ENCODE peak calls at places on chromosomes 11 and 22, in seven cellular contexts. P, D, F, W, O, Z and B are unnamed samples.
A peak's percentile ranks its signal among the peaks of the same experiment; 100 is the strongest.

GRCh38 chr11:12111482-12112149 is 1.2 kb downstream of the MICAL2 start:
- DNase-seq in O (no peak), D (no peak), P (no peak), F (no peak), Z (no peak), W (no peak), B (no peak)

GRCh38 chr11:57219021-57219627 is 17.9 kb downstream of the APLNR start:
- DNase-seq in W (no peak), D (no peak), Z (no peak), O (peak; percentile 61), P (peak; percentile 34), F (no peak), B (no peak)

GRCh38 chr22:47228767-47229166 is 466.3 kb downstream of the TBC1D22A start:
- DNase-seq in O (no peak), D (no peak), F (no peak), P (no peak), Z (no peak), W (no peak), B (no peak)

GRCh38 chr22:19610518-19611253 is 86.5 kb upstream of the CLDN5 start:
- DNase-seq in W (no peak), D (no peak), O (no peak), Z (no peak), P (no peak), F (no peak), B (peak; percentile 45)

GRCh38 chr11:100080401-100080800 is 606.7 kb upstream of the ARHGAP42 start:
- DNase-seq in W (no peak), O (no peak), D (no peak), P (no peak), Z (no peak), F (no peak), B (no peak)

GRCh38 chr11:118660646-118661424 is 18.6 kb downstream of the TREH start:
- DNase-seq in O (no peak), P (no peak), D (no peak), W (no peak), Z (no peak), F (no peak), B (no peak)

GRCh38 chr11:87421422-87421821 is 383.7 kb downstream of the TMEM135 start:
- DNase-seq in W (peak; percentile 66), F (peak; percentile 22), O (peak; percentile 89), D (no peak), P (no peak), Z (peak; percentile 73), B (peak; percentile 53)

GRCh38 chr11:69662806-69663205 is 12.3 kb downstream of the LTO1 start:
- DNase-seq in W (no peak), O (no peak), Z (no peak), F (peak; percentile 7), P (no peak), D (peak; percentile 46), B (no peak)

GRCh38 chr22:50540352-50540751 is 5.3 kb upstream of the KLHDC7B start:
- DNase-seq in P (no peak), W (no peak), Z (no peak), F (no peak), O (no peak), D (no peak), B (no peak)

GRCh38 chr22:50545522-50546325 is at the start of gene KLHDC7B:
- DNase-seq in Z (no peak), D (no peak), W (no peak), P (no peak), F (peak; percentile 51), O (peak; percentile 17), B (peak; percentile 26)

GRCh38 chr22:50544078-50544745 is 1.5 kb upstream of the KLHDC7B start:
- DNase-seq in P (peak; percentile 80), O (peak; percentile 67), Z (peak; percentile 84), D (peak; percentile 92), F (peak; percentile 97), W (no peak), B (peak; percentile 78)

GRCh38 chr22:50544746-50545253 is 899 bp upstream of the KLHDC7B start:
- DNase-seq in P (no peak), Z (no peak), F (peak; percentile 60), D (peak; percentile 87), O (no peak), W (no peak), B (peak; percentile 23)

DNA sequence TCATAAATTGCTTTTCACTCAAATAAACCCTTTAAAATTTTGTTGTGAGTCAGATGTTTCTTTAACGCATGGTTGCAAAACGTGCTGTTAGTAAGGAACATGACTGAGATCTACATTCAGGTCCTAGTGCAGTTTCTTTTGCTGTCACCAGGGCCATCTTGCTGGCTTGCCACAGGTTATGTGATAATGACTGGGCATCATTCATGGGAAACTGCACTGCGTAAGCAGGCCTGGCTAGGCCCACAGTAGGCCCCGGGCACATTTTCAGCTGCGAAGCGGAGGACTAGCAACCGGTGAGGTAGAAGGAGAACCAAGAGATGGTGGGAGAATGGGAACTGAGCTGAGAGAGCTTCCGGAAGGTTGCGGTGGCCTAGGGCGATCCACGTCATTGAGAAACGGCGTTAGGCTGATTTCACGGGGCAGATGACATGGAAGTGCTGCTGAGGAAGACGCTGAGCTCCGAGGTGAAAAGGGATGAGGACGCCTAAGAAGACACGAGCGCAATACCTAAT is 3.2 kb upstream of the KLHDC7B start:
- DNase-seq in Z (no peak), P (no peak), W (no peak), D (no peak), O (no peak), F (peak; percentile 21), B (peak; percentile 57)
- TF ChIP-seq CTCF in Z (no peak), P (no peak), W (no peak), D (no peak), O (peak; percentile 19), F (no peak), B (no peak)

GRCh38 chr11:13208921-13209320 is 68.7 kb upstream of the BMAL1 start:
- DNase-seq in D (no peak), F (no peak), P (no peak), Z (no peak), W (no peak), O (peak; percentile 75), B (no peak)

GRCh38 chr11:13207665-13208594 is 69.7 kb upstream of the BMAL1 start:
- DNase-seq in D (peak; percentile 67), P (no peak), O (peak; percentile 94), Z (peak; percentile 46), F (no peak), W (peak; percentile 30), B (no peak)

GRCh38 chr11:13205446-13205845 is 72.1 kb upstream of the BMAL1 start:
- DNase-seq in W (no peak), O (no peak), F (no peak), P (no peak), Z (no peak), D (no peak), B (no peak)

GRCh38 chr11:13206086-13206640 is 71.4 kb upstream of the BMAL1 start:
- DNase-seq in W (no peak), P (no peak), Z (no peak), O (no peak), F (no peak), D (no peak), B (no peak)

DNA sequence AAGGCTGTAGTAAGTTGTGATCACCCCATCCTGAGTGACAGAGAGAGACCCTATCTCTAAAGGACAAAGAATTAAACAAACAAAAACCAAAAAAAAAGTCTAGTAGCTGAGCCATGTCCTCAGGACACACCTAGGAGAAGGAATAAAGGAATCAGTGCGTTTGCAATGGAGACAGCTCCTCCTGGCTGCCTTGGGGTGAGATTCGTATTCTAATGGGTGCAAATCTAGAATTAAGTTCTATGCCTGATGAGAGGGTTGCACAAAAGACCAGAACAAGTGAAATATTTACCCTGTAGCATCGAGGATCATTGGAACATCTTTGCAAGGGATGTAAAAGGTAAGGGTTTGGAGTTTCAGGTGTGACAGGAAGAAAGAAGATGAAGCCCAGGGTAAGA is 70.3 kb upstream of the BMAL1 start:
- DNase-seq in W (no peak), P (no peak), D (no peak), Z (no peak), F (no peak), O (peak; percentile 26), B (no peak)
- TF ChIP-seq CTCF in W (peak; percentile 8), P (no peak), D (peak; percentile 3), Z (peak; percentile 22), F (no peak), O (peak; percentile 13), B (no peak)

GRCh38 chr11:119754199-119754598 is 25.2 kb upstream of the NECTIN1 start:
- DNase-seq in D (no peak), F (no peak), W (no peak), Z (no peak), O (no peak), P (no peak), B (no peak)

GRCh38 chr11:119754656-119755350 is 25.8 kb upstream of the NECTIN1 start:
- DNase-seq in W (no peak), Z (no peak), O (no peak), P (no peak), D (no peak), F (no peak), B (no peak)

GRCh38 chr11:119752324-119752723 is 23.3 kb upstream of the NECTIN1 start:
- DNase-seq in O (no peak), Z (no peak), D (no peak), P (no peak), F (no peak), W (no peak), B (no peak)

GRCh38 chr11:119751281-119752060 is 22.5 kb upstream of the NECTIN1 start:
- DNase-seq in D (no peak), Z (no peak), P (no peak), F (peak; percentile 76), W (no peak), O (no peak), B (peak; percentile 66)

DNA sequence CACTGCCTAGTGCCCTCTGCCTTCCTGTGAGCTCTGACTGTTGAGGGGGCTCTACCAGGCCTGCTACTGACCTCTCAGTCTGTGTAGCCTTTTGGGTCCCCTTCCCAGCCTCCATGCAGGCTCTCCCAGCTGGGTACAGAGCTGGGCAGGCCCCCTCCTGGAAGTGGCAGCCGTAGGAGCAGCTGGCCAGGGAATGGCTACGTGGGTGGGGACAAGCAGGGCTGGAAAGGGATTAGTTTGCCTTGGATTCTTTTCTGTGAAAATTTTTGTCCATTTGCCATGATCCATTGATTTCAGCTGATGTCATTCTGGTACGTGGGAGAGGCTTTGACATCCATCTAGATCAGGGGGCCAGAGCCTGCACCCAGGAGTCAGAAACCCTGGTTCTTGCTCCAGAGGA is 23.9 kb upstream of the NECTIN1 start:
- DNase-seq in W (no peak), Z (no peak), O (no peak), D (no peak), F (no peak), P (no peak), B (no peak)
- TF ChIP-seq CTCF in W (no peak), Z (no peak), O (no peak), D (no peak), F (no peak), P (no peak), B (no peak)

GRCh38 chr11:121425818-121426217 is 26.3 kb upstream of the SORL1 start:
- DNase-seq in P (no peak), F (no peak), D (no peak), W (no peak), Z (no peak), O (no peak), B (no peak)

GRCh38 chr11:121431820-121432526 is 20.1 kb upstream of the SORL1 start:
- DNase-seq in W (no peak), O (no peak), D (no peak), P (no peak), Z (no peak), F (no peak), B (no peak)

GRCh38 chr11:121422675-121423074 is 29.4 kb upstream of the SORL1 start:
- DNase-seq in W (no peak), F (no peak), Z (no peak), O (no peak), P (no peak), D (no peak), B (no peak)

GRCh38 chr11:121429556-121429955 is 22.6 kb upstream of the SORL1 start:
- DNase-seq in W (no peak), O (no peak), F (no peak), P (no peak), Z (no peak), D (no peak), B (no peak)

DNA sequence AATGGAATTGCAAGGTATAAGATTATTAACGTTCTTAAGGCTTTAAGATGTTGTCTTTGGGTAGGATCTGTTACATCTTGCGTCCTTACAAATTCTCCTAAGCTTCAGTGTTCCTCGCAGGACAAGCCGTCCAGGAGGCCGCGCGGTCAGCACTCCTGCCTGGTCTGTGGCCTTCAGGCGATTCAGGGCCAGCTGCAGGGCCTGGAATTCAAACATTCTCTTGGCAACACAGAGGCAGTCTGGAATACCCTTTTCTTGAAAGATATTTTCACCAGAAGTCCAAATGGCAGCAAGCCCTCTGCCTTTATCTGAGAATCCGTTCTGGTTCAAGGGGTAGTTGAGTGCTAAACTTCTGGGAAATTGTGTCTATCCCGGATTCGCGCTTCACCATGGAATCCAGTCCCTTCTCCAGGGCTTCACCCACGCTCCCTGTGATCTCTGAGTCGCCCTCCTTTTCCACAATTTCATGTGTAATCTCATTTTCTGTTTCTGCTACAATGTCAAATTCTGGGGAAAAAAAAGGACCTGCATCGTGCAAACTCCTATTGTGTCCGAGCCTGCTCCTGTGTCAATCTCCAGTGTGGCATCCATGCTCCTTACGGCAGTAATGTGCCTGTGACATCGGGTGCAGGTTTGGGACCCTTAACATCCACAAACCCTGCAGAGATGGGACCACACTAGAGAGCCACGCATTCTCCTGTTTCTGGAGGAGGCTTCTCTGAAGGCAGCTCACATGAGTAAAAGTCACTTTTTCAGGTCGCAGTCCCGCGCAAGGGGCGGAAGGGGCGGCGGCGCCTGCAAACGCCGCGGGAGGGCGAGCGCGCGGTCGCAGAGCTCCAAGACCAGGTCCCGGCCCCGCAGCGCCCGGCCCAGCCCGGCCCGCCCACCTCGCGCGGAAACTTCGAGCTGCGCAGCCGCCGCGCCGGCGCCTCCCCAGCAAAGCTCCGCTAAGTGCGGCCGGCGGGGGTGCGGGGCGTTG is 25.3 kb upstream of the SORL1 start:
- DNase-seq in Z (peak; percentile 55), D (peak; percentile 75), O (no peak), F (peak; percentile 78), W (no peak), P (peak; percentile 57), B (peak; percentile 68)
- TF ChIP-seq CTCF in Z (no peak), D (peak; percentile 13), O (no peak), F (peak; percentile 22), W (no peak), P (peak; percentile 33), B (peak; percentile 37)